ENCODE peak calls at places on chromosomes 2 and 18, in eight cellular contexts. C is kidney, K is lower lobe of right lung, W is AG09319, U is astrocyte of the spinal cord, F is chondrocyte, I is A549, T is Peyer's patch. R is an unnamed sample.

GRCh38 chr2:85745619-85746018 is 8.2 kb upstream of the ATOH8 start:
- DNase-seq in C (no peak), T (no peak), F (no peak), W (no peak), U (no peak), I (no peak), K (no peak), R (no peak)

GRCh38 chr2:84946204-84947009 is 24.6 kb upstream of the KCMF1 start:
- DNase-seq in I (peak), U (peak), K (no peak), C (peak), T (peak), F (no peak), W (no peak), R (no peak)

GRCh38 chr2:28905533-28905932 is 11.1 kb downstream of the WDR43 start:
- DNase-seq in U (no peak), K (no peak), I (no peak), W (no peak), C (no peak), T (no peak), F (no peak), R (no peak)

GRCh38 chr2:160612266-160612864 is 118.8 kb upstream of the RBMS1 start:
- DNase-seq in U (peak), F (no peak), K (no peak), I (no peak), C (no peak), W (peak), T (no peak), R (no peak)

GRCh38 chr2:66845307-66845706 is 410.4 kb downstream of the MEIS1 start:
- DNase-seq in K (no peak), F (no peak), W (no peak), U (no peak), C (no peak), T (no peak), I (no peak), R (no peak)

GRCh38 chr2:152564754-152565551 is 152.3 kb downstream of the PRPF40A start:
- DNase-seq in F (no peak), W (no peak), T (no peak), I (no peak), K (no peak), U (no peak), C (no peak), R (no peak)

GRCh38 chr2:14774569-14774968 is 142.1 kb downstream of the LRATD1 start:
- DNase-seq in W (no peak), F (no peak), U (no peak), T (no peak), I (no peak), C (no peak), K (no peak), R (no peak)

GRCh38 chr18:67845035-67845434 is 328.5 kb upstream of the DSEL start:
- DNase-seq in C (no peak), T (no peak), F (no peak), I (no peak), U (no peak), W (no peak), K (no peak), R (no peak)

GRCh38 chr18:79884963-79885728 is 66.3 kb downstream of the SLC66A2 start:
- DNase-seq in C (peak), T (no peak), I (no peak), K (peak), W (no peak), F (peak), U (no peak), R (no peak)

GRCh38 chr2:151827564-151828142 is 568 bp downstream of the ARL5A start:
- DNase-seq in U (peak), F (no peak), T (peak), C (peak), I (peak), K (no peak), W (no peak), R (peak)

GRCh38 chr2:144944506-144945230 is 424.7 kb upstream of the ZEB2 start:
- DNase-seq in U (no peak), C (no peak), I (no peak), F (no peak), T (no peak), W (no peak), K (no peak), R (no peak)

GRCh38 chr2:159035790-159036411 is 67.5 kb downstream of the TANC1 start:
- DNase-seq in C (no peak), U (peak), K (no peak), F (no peak), I (peak), T (peak), W (no peak), R (no peak)

GRCh38 chr18:72539861-72540260 is 4.3 kb downstream of the CBLN2 start:
- DNase-seq in C (no peak), F (no peak), K (no peak), T (no peak), I (no peak), W (no peak), U (no peak), R (no peak)

GRCh38 chr2:88919087-88919738 is 227.7 kb downstream of the RPIA start:
- DNase-seq in T (no peak), W (no peak), C (no peak), U (peak), K (no peak), F (no peak), I (peak), R (no peak)

GRCh38 chr2:235768606-235769005 is 274.8 kb downstream of the AGAP1 start:
- DNase-seq in F (no peak), T (no peak), I (no peak), K (no peak), W (no peak), C (no peak), U (no peak), R (no peak)

GRCh38 chr2:235765181-235765820 is 271.5 kb downstream of the AGAP1 start:
- DNase-seq in U (peak), T (no peak), I (peak), K (no peak), F (no peak), C (no peak), W (no peak), R (no peak)

GRCh38 chr2:235766206-235766794 is 272.5 kb downstream of the AGAP1 start:
- DNase-seq in U (peak), I (peak), W (peak), T (no peak), F (no peak), K (no peak), C (no peak), R (peak)

GRCh38 chr2:235763816-235764215 is 270.0 kb downstream of the AGAP1 start:
- DNase-seq in F (no peak), C (no peak), K (no peak), T (no peak), W (no peak), I (no peak), U (no peak), R (no peak)

GRCh38 chr2:235762832-235763598 is 269.2 kb downstream of the AGAP1 start:
- DNase-seq in U (no peak), C (no peak), T (no peak), W (no peak), F (no peak), I (no peak), K (no peak), R (no peak)
- TF ChIP-seq CTCF in U (peak), C (no peak), T (no peak), W (no peak), F (peak), I (peak), K (no peak), R (no peak)

GRCh38 chr2:234259440-234259839 is 208.9 kb downstream of the SPP2 start:
- DNase-seq in T (no peak), C (no peak), W (no peak), I (no peak), K (no peak), U (no peak), F (no peak), R (no peak)

GRCh38 chr2:234256516-234256915 is 206.0 kb downstream of the SPP2 start:
- DNase-seq in F (no peak), W (no peak), C (no peak), U (no peak), I (no peak), T (no peak), K (no peak), R (no peak)

GRCh38 chr2:234254783-234255521 is 204.4 kb downstream of the SPP2 start:
- DNase-seq in I (no peak), K (no peak), T (no peak), U (peak), F (no peak), W (no peak), C (no peak), R (no peak)

GRCh38 chr2:234258562-234259141 is 208.2 kb downstream of the SPP2 start:
- DNase-seq in I (peak), K (no peak), W (no peak), T (no peak), U (no peak), F (no peak), C (no peak), R (no peak)

GRCh38 chr2:234257859-234258561 is 207.5 kb downstream of the SPP2 start:
- DNase-seq in F (no peak), K (no peak), I (peak), U (peak), W (peak), T (no peak), C (peak), R (peak)
- TF ChIP-seq CTCF in F (peak), K (peak), I (peak), U (peak), W (peak), T (peak), C (peak), R (peak)

GRCh38 chr2:238305965-238306679 is 14.2 kb upstream of the TRAF3IP1 start:
- DNase-seq in F (no peak), W (no peak), C (no peak), T (peak), U (no peak), K (no peak), I (no peak), R (no peak)

GRCh38 chr2:238304116-238304515 is 15.7 kb upstream of the PER2 start:
- DNase-seq in C (no peak), F (peak), T (no peak), U (no peak), K (no peak), W (no peak), I (no peak), R (no peak)

GRCh38 chr2:238305092-238305862 is 15.0 kb upstream of the TRAF3IP1 start:
- DNase-seq in T (peak), I (no peak), W (no peak), U (no peak), K (no peak), F (no peak), C (no peak), R (no peak)

GRCh38 chr2:238306680-238306998 is 13.7 kb upstream of the TRAF3IP1 start:
- DNase-seq in T (peak), I (no peak), W (no peak), K (no peak), C (no peak), F (peak), U (no peak), R (no peak)

GRCh38 chr2:238308177-238308576 is 12.1 kb upstream of the TRAF3IP1 start:
- DNase-seq in C (no peak), I (no peak), T (peak), K (no peak), F (no peak), W (no peak), U (no peak), R (no peak)
- TF ChIP-seq CTCF in C (no peak), I (peak), T (no peak), K (no peak), F (peak), W (peak), U (peak), R (peak)

GRCh38 chr2:236569593-236569973 is at the start of gene ACKR3:
- DNase-seq in U (peak), F (peak), W (peak), I (peak), T (peak), C (peak), K (peak), R (peak)
- TF ChIP-seq CTCF in U (peak), F (peak), W (peak), I (peak), T (peak), C (peak), K (peak), R (no peak)

DNA sequence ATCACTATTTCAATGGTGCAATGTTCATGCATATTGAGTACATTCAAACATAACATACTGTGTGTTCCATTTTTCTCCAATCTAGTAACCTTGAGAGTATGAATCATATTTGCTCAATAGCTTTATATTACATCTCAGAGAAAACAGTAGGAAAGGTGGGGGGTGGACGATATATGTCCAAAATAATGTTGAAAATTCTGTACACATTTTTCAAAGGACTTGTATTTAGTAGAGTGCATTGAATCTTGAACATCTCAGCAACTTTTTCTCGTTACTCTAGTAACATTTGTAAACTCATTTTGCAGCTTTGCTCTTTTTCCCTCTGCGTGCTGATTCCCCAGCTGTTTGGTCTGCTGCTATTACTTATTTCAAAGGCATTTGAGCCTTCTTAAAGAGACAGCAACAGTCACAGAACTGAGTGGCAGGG is 1487.0 kb downstream of the LRP1B start:
- DNase-seq in T (no peak), I (peak), W (no peak), C (no peak), K (no peak), U (peak), F (no peak), R (no peak)
- TF ChIP-seq CTCF in T (no peak), I (no peak), W (no peak), C (no peak), K (no peak), U (no peak), F (no peak), R (no peak)

GRCh38 chr2:120278901-120279300 is 26.2 kb downstream of the RALB start:
- DNase-seq in K (no peak), T (no peak), C (no peak), I (no peak), U (no peak), F (no peak), W (no peak), R (no peak)

GRCh38 chr2:120287183-120288015 is 34.7 kb downstream of the RALB start:
- DNase-seq in U (peak), I (peak), K (no peak), W (peak), T (no peak), C (no peak), F (no peak), R (no peak)

GRCh38 chr2:120288016-120288373 is 35.3 kb downstream of the RALB start:
- DNase-seq in F (no peak), I (no peak), C (no peak), U (no peak), T (no peak), K (no peak), W (no peak), R (no peak)

GRCh38 chr2:120279708-120280107 is 27.1 kb downstream of the RALB start:
- DNase-seq in T (no peak), W (no peak), I (no peak), F (no peak), K (peak), U (no peak), C (no peak), R (no peak)

GRCh38 chr2:120283649-120284048 is 31.0 kb downstream of the RALB start:
- DNase-seq in T (no peak), U (peak), K (no peak), I (no peak), F (no peak), C (no peak), W (no peak), R (no peak)
- TF ChIP-seq CTCF in T (no peak), U (peak), K (peak), I (no peak), F (peak), C (no peak), W (no peak), R (no peak)

DNA sequence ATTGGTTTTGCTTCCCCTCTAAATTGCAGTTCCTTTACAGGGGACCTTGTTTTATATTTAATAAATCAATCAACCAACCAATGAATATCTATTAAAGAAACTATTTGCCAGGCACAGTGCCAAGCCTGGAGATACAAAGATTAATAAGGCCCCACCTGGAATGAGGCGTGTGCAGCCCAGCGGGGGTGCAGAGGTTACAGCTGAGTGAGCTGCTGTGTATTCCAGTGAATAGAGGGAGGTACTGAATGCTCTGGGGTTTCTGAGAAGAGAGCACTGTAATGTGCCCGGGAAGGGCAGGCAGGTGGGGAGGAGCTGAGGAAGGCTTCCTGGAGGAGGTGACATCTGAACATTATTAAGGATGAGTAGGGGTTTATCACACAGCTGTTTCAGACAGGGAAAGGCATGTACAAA is 51.9 kb downstream of the LIPG start:
- DNase-seq in C (no peak), T (peak), W (no peak), U (no peak), K (no peak), I (no peak), F (no peak), R (no peak)
- TF ChIP-seq CTCF in C (no peak), T (no peak), W (no peak), U (no peak), K (no peak), I (no peak), F (no peak), R (no peak)

GRCh38 chr2:39260087-39260486 is 16.3 kb upstream of the CDKL4 start:
- DNase-seq in W (no peak), C (no peak), U (no peak), F (no peak), T (no peak), K (no peak), I (no peak), R (no peak)
- TF ChIP-seq CTCF in W (no peak), C (no peak), U (no peak), F (no peak), T (no peak), K (no peak), I (no peak), R (no peak)

GRCh38 chr2:37323770-37324535 is 680 bp downstream of the PRKD3 start:
- DNase-seq in I (no peak), T (peak), U (peak), W (no peak), C (peak), K (peak), F (peak), R (peak)
- TF ChIP-seq CTCF in I (no peak), T (no peak), U (no peak), W (no peak), C (no peak), K (no peak), F (no peak), R (no peak)

R was measured in nephron progenitor cell.